ENCODE peak calls at places on chromosomes 13 and 19, in seven cellular contexts. J, K, H, X, O, W and Y are unnamed samples.

GRCh38 chr19:1324792-1325567 is 39.3 kb downstream of the EFNA2 start:
- DNase-seq in J (peak; percentile 8), K (peak; percentile 65), H (no peak), X (no peak), O (no peak), W (no peak), Y (peak; percentile 69)

GRCh38 chr19:30856786-30857185 is 484.6 kb downstream of the ZNF536 start:
- DNase-seq in J (no peak), K (no peak), H (no peak), X (no peak), O (no peak), W (no peak), Y (no peak)

GRCh38 chr19:14061751-14062557 is at the start of gene PALM3:
- DNase-seq in J (no peak), K (no peak), H (no peak), X (no peak), O (no peak), W (no peak), Y (no peak)

GRCh38 chr13:65856464-65856863 is 1373.7 kb downstream of the PCDH9 start:
- DNase-seq in J (peak; percentile 38), K (no peak), H (no peak), X (no peak), O (no peak), W (no peak), Y (no peak)

GRCh38 chr19:1063030-1063908 is 3.7 kb upstream of the ARHGAP45 start:
- DNase-seq in J (no peak), K (no peak), H (no peak), X (no peak), O (peak; percentile 69), W (peak; percentile 67), Y (no peak)

GRCh38 chr13:102443234-102443633 is 41.4 kb upstream of the FGF14 start:
- DNase-seq in J (no peak), K (no peak), H (no peak), X (no peak), O (no peak), W (no peak), Y (no peak)

GRCh38 chr19:43668406-43669158 is 1.4 kb downstream of the PLAUR start:
- DNase-seq in J (peak; percentile 98), K (peak; percentile 98), H (peak; percentile 94), X (peak; percentile 97), O (peak; percentile 97), W (peak; percentile 97), Y (peak; percentile 98)

GRCh38 chr13:112750570-112750969 is 60.7 kb downstream of the ATP11A start:
- DNase-seq in J (no peak), K (no peak), H (no peak), X (no peak), O (no peak), W (no peak), Y (no peak)

GRCh38 chr19:12856684-12857083 is 18.4 kb downstream of the MAST1 start:
- DNase-seq in J (no peak), K (no peak), H (no peak), X (no peak), O (no peak), W (no peak), Y (no peak)

GRCh38 chr19:54875506-54875905 is 1.5 kb downstream of the FCAR start:
- DNase-seq in J (no peak), K (no peak), H (no peak), X (peak; percentile 92), O (no peak), W (no peak), Y (no peak)

GRCh38 chr13:41668130-41668757 is 210.9 kb downstream of the RGCC start:
- DNase-seq in J (peak; percentile 87), K (no peak), H (peak; percentile 69), X (peak; percentile 99), O (no peak), W (no peak), Y (peak; percentile 49)

GRCh38 chr19:39507715-39508364 is 7.1 kb upstream of the SELENOV start:
- DNase-seq in J (no peak), K (no peak), H (no peak), X (no peak), O (no peak), W (no peak), Y (no peak)

GRCh38 chr13:84430015-84430414 is 547.7 kb upstream of the SLITRK1 start:
- DNase-seq in J (peak; percentile 55), K (no peak), H (no peak), X (no peak), O (no peak), W (no peak), Y (no peak)

GRCh38 chr19:21022996-21023395 is 2.5 kb downstream of the ZNF430 start:
- DNase-seq in J (peak; percentile 60), K (no peak), H (no peak), X (no peak), O (no peak), W (no peak), Y (no peak)

GRCh38 chr19:49340069-49340864 is 5.1 kb downstream of the CD37 start:
- DNase-seq in J (no peak), K (peak; percentile 81), H (no peak), X (no peak), O (no peak), W (no peak), Y (no peak)

GRCh38 chr13:111361046-111361872 is 40.8 kb downstream of the TEX29 start:
- DNase-seq in J (no peak), K (no peak), H (no peak), X (no peak), O (no peak), W (no peak), Y (no peak)

GRCh38 chr13:113616281-113616906 is 31.8 kb downstream of the TFDP1 start:
- DNase-seq in J (no peak), K (no peak), H (no peak), X (peak; percentile 96), O (no peak), W (no peak), Y (no peak)

GRCh38 chr13:97429681-97430081 is 4.3 kb upstream of the RAP2A start:
- DNase-seq in J (no peak), K (no peak), H (no peak), X (no peak), O (no peak), W (no peak), Y (no peak)

GRCh38 chr13:100600915-100601314 is 12.3 kb upstream of the GGACT start:
- DNase-seq in J (no peak), K (no peak), H (no peak), X (no peak), O (no peak), W (no peak), Y (no peak)

GRCh38 chr19:17703823-17704463 is 15.3 kb upstream of the MAP1S start:
- DNase-seq in J (no peak), K (peak; percentile 55), H (peak; percentile 20), X (peak; percentile 31), O (peak; percentile 83), W (peak; percentile 62), Y (peak; percentile 67)

GRCh38 chr13:76816394-76816793 is 69.8 kb downstream of the KCTD12 start:
- DNase-seq in J (no peak), K (no peak), H (no peak), X (no peak), O (no peak), W (no peak), Y (no peak)

GRCh38 chr19:12783849-12784393 is 7.4 kb upstream of the JUNB start:
- DNase-seq in J (no peak), K (peak; percentile 63), H (no peak), X (no peak), O (no peak), W (no peak), Y (no peak)

GRCh38 chr13:111665691-111666095 is 345.3 kb downstream of the TEX29 start:
- DNase-seq in J (no peak), K (no peak), H (no peak), X (no peak), O (no peak), W (no peak), Y (no peak)

GRCh38 chr13:108266316-108266936 is 3.1 kb upstream of the TNFSF13B start:
- DNase-seq in J (no peak), K (no peak), H (no peak), X (peak; percentile 98), O (no peak), W (no peak), Y (no peak)

GRCh38 chr19:11421607-11422098 is 2.5 kb upstream of the RGL3 start:
- DNase-seq in J (no peak), K (peak; percentile 72), H (no peak), X (no peak), O (peak; percentile 74), W (peak; percentile 34), Y (peak; percentile 48)

GRCh38 chr19:898663-899062 is 5.4 kb downstream of the RNU6-9 start:
- DNase-seq in J (no peak), K (no peak), H (no peak), X (no peak), O (peak; percentile 84), W (peak; percentile 42), Y (no peak)

GRCh38 chr19:44782729-44783128 is 5.0 kb downstream of the CBLC start:
- DNase-seq in J (no peak), K (no peak), H (no peak), X (peak; percentile 23), O (no peak), W (no peak), Y (no peak)